ENCODE peak calls at places on chromosome 10, in five cellular contexts. D, P, C, X and Z are unnamed samples.

GRCh38 chr10:58356756-58357155 is 21.9 kb downstream of the UBE2D1 start:
- DNase-seq in D (no peak), X (no peak), P (no peak), C (no peak), Z (no peak)

GRCh38 chr10:69237528-69238159 is 17.5 kb downstream of the HKDC1 start:
- DNase-seq in C (peak), D (peak), X (peak), P (peak), Z (peak)

GRCh38 chr10:99630991-99631390 is 10.8 kb upstream of the SLC25A28 start:
- DNase-seq in D (peak), C (no peak), P (no peak), X (no peak), Z (peak)

GRCh38 chr10:49243139-49243538 is 54.9 kb upstream of the TMEM273 start:
- DNase-seq in P (no peak), D (no peak), X (no peak), C (no peak), Z (no peak)

GRCh38 chr10:96097865-96098264 is 32.2 kb upstream of the ZNF518A start:
- DNase-seq in X (no peak), D (no peak), C (no peak), P (no peak), Z (no peak)

GRCh38 chr10:96513686-96514551 is at the start of gene TLL2:
- DNase-seq in D (peak), P (peak), C (peak), X (peak), Z (peak)

GRCh38 chr10:59234814-59235429 is 58.5 kb downstream of the PHYHIPL start:
- DNase-seq in X (no peak), C (no peak), D (peak), P (peak), Z (peak)

GRCh38 chr10:63605568-63605967 is 84.4 kb downstream of the REEP3 start:
- DNase-seq in D (no peak), X (no peak), C (no peak), P (peak), Z (peak)

GRCh38 chr10:59560161-59560560 is 149.5 kb downstream of the SLC16A9 start:
- DNase-seq in X (no peak), P (no peak), C (no peak), D (no peak), Z (peak)

GRCh38 chr10:30500534-30500933 is 66.5 kb downstream of the MAP3K8 start:
- DNase-seq in D (no peak), C (no peak), X (no peak), P (no peak), Z (no peak)